ENCODE peak calls at places on chromosomes 7 and 10, in five cellular contexts. One of them, this sample, is unnamed.

GRCh38 chr7:102279537-102280400 is 6.9 kb upstream of the SH2B2 start:
- DNase-seq in left ventricle myocardium inferior: peak
- DNase-seq in heart right ventricle: peak
- DNase-seq in ovary: peak
- DNase-seq in fibroblast of lung: peak
- DNase-seq in this sample: peak

GRCh38 chr10:119252051-119252465 is 44.7 kb downstream of the GRK5 start:
- DNase-seq in left ventricle myocardium inferior: peak
- DNase-seq in heart right ventricle: peak
- DNase-seq in ovary: no peak
- DNase-seq in fibroblast of lung: peak
- DNase-seq in this sample: no peak

GRCh38 chr7:27201231-27202017 is 1.5 kb upstream of the HOXA13 start:
- DNase-seq in left ventricle myocardium inferior: no peak
- DNase-seq in heart right ventricle: no peak
- DNase-seq in ovary: no peak
- DNase-seq in fibroblast of lung: no peak
- DNase-seq in this sample: no peak

GRCh38 chr7:256981-257646 is 32.9 kb upstream of the FOXL3 start:
- DNase-seq in left ventricle myocardium inferior: peak
- DNase-seq in heart right ventricle: no peak
- DNase-seq in ovary: no peak
- DNase-seq in fibroblast of lung: no peak
- DNase-seq in this sample: no peak

GRCh38 chr7:138934401-138934800 is 46.8 kb downstream of the KIAA1549 start:
- DNase-seq in left ventricle myocardium inferior: no peak
- DNase-seq in heart right ventricle: no peak
- DNase-seq in ovary: no peak
- DNase-seq in fibroblast of lung: no peak
- DNase-seq in this sample: no peak

GRCh38 chr7:7554021-7554432 is 12.7 kb upstream of the MIOS start:
- DNase-seq in left ventricle myocardium inferior: no peak
- DNase-seq in heart right ventricle: no peak
- DNase-seq in ovary: no peak
- DNase-seq in fibroblast of lung: peak
- DNase-seq in this sample: no peak

GRCh38 chr10:117543245-117543998 is 876 bp downstream of the EMX2 start:
- DNase-seq in left ventricle myocardium inferior: no peak
- DNase-seq in heart right ventricle: no peak
- DNase-seq in ovary: peak
- DNase-seq in fibroblast of lung: no peak
- DNase-seq in this sample: no peak

GRCh38 chr7:74256446-74257408 is 2.5 kb upstream of the RFC2 start:
- DNase-seq in left ventricle myocardium inferior: no peak
- DNase-seq in heart right ventricle: no peak
- DNase-seq in ovary: no peak
- DNase-seq in fibroblast of lung: peak
- DNase-seq in this sample: no peak

GRCh38 chr7:141688038-141688437 is 13.9 kb downstream of the DENND11 start:
- DNase-seq in left ventricle myocardium inferior: no peak
- DNase-seq in heart right ventricle: no peak
- DNase-seq in ovary: no peak
- DNase-seq in fibroblast of lung: no peak
- DNase-seq in this sample: no peak

GRCh38 chr7:134120405-134120804 is 6.7 kb upstream of the LRGUK start:
- DNase-seq in left ventricle myocardium inferior: no peak
- DNase-seq in heart right ventricle: no peak
- DNase-seq in ovary: no peak
- DNase-seq in fibroblast of lung: peak
- DNase-seq in this sample: no peak

GRCh38 chr7:81321922-81322321 is 403.1 kb upstream of the SEMA3C start:
- DNase-seq in left ventricle myocardium inferior: no peak
- DNase-seq in heart right ventricle: no peak
- DNase-seq in ovary: no peak
- DNase-seq in fibroblast of lung: no peak
- DNase-seq in this sample: no peak

GRCh38 chr7:98862716-98863420 is 6.9 kb downstream of the TMEM130 start:
- DNase-seq in left ventricle myocardium inferior: no peak
- DNase-seq in heart right ventricle: no peak
- DNase-seq in ovary: no peak
- DNase-seq in fibroblast of lung: no peak
- DNase-seq in this sample: no peak

GRCh38 chr10:48493083-48493871 is 111.6 kb downstream of the ARHGAP22 start:
- DNase-seq in left ventricle myocardium inferior: peak
- DNase-seq in heart right ventricle: no peak
- DNase-seq in ovary: no peak
- DNase-seq in fibroblast of lung: no peak
- DNase-seq in this sample: no peak

GRCh38 chr10:13924020-13924725 is 337.4 kb downstream of the PRPF18 start:
- DNase-seq in left ventricle myocardium inferior: no peak
- DNase-seq in heart right ventricle: no peak
- DNase-seq in ovary: no peak
- DNase-seq in fibroblast of lung: peak
- DNase-seq in this sample: no peak

GRCh38 chr10:104498345-104498955 is 142.6 kb upstream of the SORCS3 start:
- DNase-seq in left ventricle myocardium inferior: no peak
- DNase-seq in heart right ventricle: no peak
- DNase-seq in ovary: no peak
- DNase-seq in fibroblast of lung: no peak
- DNase-seq in this sample: no peak

GRCh38 chr7:18337023-18337422 is 158.5 kb upstream of the HDAC9 start:
- DNase-seq in left ventricle myocardium inferior: no peak
- DNase-seq in heart right ventricle: no peak
- DNase-seq in ovary: no peak
- DNase-seq in fibroblast of lung: no peak
- DNase-seq in this sample: no peak

GRCh38 chr7:4268040-4268965 is 413.8 kb upstream of the FOXK1 start:
- DNase-seq in left ventricle myocardium inferior: no peak
- DNase-seq in heart right ventricle: no peak
- DNase-seq in ovary: no peak
- DNase-seq in fibroblast of lung: no peak
- DNase-seq in this sample: no peak

GRCh38 chr7:133807610-133808543 is 319.3 kb upstream of the LRGUK start:
- DNase-seq in left ventricle myocardium inferior: no peak
- DNase-seq in heart right ventricle: no peak
- DNase-seq in ovary: no peak
- DNase-seq in fibroblast of lung: no peak
- DNase-seq in this sample: no peak

DNA sequence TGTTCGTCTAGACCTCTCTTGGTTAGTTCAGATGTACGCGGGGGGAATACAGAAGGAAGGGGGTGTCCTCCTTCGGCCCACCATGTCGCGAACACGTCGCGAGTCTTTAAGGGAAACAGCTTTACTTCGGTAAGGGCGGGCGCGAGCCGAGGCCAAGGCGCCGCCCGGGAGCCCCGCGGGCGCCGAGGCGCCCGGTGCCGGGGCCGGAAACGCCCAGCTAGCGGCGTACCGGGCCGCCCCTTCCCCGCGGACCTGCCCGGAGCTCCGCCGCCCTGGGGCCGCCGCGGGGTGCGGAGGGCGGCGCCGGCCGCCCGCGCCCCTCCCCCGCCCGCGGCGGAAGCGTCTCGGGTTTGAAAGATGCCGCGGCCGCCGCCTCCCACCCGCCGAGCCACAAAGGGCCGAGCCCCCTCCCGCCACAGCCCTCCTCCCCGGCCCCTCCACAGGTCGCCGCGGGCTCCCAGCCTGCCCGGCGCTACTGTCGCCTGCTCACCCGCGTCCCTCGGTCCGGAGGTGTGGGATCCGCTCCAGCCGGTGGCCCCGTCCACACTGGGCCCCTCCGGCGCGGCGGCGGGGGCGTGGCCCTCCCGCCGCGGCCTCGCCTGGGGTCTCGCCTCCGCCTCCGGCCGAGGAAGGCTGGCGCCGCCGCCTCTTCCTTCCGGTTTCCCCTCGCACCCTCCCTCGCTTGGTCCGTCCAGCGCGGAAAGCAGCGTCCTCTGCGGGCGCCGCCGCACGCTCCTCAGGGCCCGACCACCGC is at the start of gene KBTBD2:
- DNase-seq in left ventricle myocardium inferior: peak
- DNase-seq in heart right ventricle: peak
- DNase-seq in ovary: peak
- DNase-seq in fibroblast of lung: peak
- DNase-seq in this sample: peak
- TF ChIP-seq CTCF in left ventricle myocardium inferior: no peak
- TF ChIP-seq CTCF in heart right ventricle: no peak
- TF ChIP-seq CTCF in ovary: no peak
- TF ChIP-seq CTCF in fibroblast of lung: no peak
- TF ChIP-seq CTCF in this sample: no peak

DNA sequence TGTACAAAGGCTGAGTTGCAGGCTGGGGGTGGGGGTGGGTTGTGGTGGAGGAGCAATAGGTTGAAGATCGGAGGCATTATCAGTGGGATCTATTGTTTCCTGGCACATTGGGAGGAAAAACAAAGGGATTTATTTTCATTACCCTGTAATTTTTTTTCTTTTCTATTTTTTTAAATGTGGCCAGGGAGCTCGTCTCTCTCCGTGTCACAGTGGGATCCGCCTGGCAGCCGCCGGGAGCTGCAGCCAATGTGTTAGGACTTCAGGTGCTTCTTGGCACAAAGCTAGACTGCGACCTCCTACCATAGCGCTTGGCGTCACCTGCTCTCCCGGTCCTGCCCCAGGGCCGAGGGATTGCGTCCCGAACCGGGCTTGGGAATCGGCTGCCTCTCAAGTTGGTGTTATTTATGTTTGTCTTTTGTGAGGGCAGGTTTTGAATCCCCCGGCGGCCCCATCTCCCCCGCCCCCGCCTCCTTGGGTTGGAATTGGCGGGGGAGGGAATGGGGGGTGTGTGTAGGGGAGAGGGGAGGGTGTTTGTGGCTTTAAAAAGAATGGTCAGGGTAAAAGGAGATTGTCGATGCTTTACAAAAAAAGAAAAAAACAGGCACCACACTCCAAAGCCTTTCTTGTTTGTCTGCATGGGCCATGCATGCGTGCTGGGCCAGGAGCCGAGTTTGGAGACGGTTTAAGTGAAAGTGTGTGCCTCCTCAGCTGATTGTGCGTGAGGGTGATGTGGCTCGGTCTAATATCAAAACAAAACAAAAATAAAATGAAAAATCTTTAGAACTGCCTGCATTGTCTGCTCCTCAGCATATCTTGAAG is 1.0 kb downstream of the PPP1R9A start:
- DNase-seq in left ventricle myocardium inferior: peak
- DNase-seq in heart right ventricle: peak
- DNase-seq in ovary: peak
- DNase-seq in fibroblast of lung: peak
- DNase-seq in this sample: peak
- H3K27ac ChIP-seq in left ventricle myocardium inferior: peak
- H3K27ac ChIP-seq in heart right ventricle: peak
- H3K27ac ChIP-seq in ovary: peak
- H3K27ac ChIP-seq in fibroblast of lung: no peak
- H3K27ac ChIP-seq in this sample: peak

GRCh38 chr10:36188054-36188453 is 546.0 kb upstream of the FZD8 start:
- DNase-seq in left ventricle myocardium inferior: peak
- DNase-seq in heart right ventricle: peak
- DNase-seq in ovary: no peak
- DNase-seq in fibroblast of lung: peak
- DNase-seq in this sample: no peak
- H3K4me3 ChIP-seq in left ventricle myocardium inferior: no peak
- H3K4me3 ChIP-seq in heart right ventricle: no peak
- H3K4me3 ChIP-seq in ovary: no peak
- H3K4me3 ChIP-seq in fibroblast of lung: no peak
- H3K4me3 ChIP-seq in this sample: no peak

GRCh38 chr7:151013728-151014497 is 10.4 kb downstream of the ATG9B start:
- DNase-seq in left ventricle myocardium inferior: peak
- DNase-seq in heart right ventricle: peak
- DNase-seq in ovary: peak
- DNase-seq in fibroblast of lung: peak
- DNase-seq in this sample: peak
- TF ChIP-seq CTCF in left ventricle myocardium inferior: no peak
- TF ChIP-seq CTCF in heart right ventricle: no peak
- TF ChIP-seq CTCF in ovary: no peak
- TF ChIP-seq CTCF in fibroblast of lung: no peak
- TF ChIP-seq CTCF in this sample: no peak

DNA sequence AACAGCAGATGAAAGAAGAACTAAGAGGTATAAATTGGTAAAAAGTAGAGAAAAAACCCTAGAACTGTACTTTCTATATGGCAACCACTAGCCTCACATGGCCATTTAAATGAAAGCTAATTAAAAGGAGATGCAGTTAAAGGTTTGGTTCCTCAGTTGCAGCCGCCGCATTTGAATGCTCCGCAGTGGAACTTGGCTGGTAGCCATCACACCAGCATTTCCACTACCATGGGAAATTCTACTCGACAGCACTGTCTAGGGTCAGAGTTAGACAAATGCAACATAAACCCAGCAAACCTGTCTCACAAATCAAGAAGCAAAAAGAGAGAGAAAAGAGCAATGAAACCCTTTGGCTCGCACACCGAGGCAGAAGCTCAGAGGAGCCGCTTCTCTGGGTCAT is 29.7 kb downstream of the VIPR2 start:
- DNase-seq in left ventricle myocardium inferior: no peak
- DNase-seq in heart right ventricle: no peak
- DNase-seq in ovary: no peak
- DNase-seq in fibroblast of lung: no peak
- DNase-seq in this sample: no peak
- H3K27ac ChIP-seq in left ventricle myocardium inferior: no peak
- H3K27ac ChIP-seq in heart right ventricle: no peak
- H3K27ac ChIP-seq in ovary: no peak
- H3K27ac ChIP-seq in fibroblast of lung: no peak
- H3K27ac ChIP-seq in this sample: no peak

GRCh38 chr7:117139691-117139984 is 183.2 kb downstream of the WNT2 start:
- DNase-seq in left ventricle myocardium inferior: no peak
- DNase-seq in heart right ventricle: no peak
- DNase-seq in ovary: no peak
- DNase-seq in fibroblast of lung: no peak
- DNase-seq in this sample: no peak
- H3K4me3 ChIP-seq in left ventricle myocardium inferior: no peak
- H3K4me3 ChIP-seq in heart right ventricle: no peak
- H3K4me3 ChIP-seq in ovary: no peak
- H3K4me3 ChIP-seq in fibroblast of lung: no peak
- H3K4me3 ChIP-seq in this sample: no peak

GRCh38 chr10:127813290-127813689 is 76.3 kb downstream of the FOXI2 start:
- DNase-seq in left ventricle myocardium inferior: no peak
- DNase-seq in heart right ventricle: no peak
- DNase-seq in ovary: no peak
- DNase-seq in fibroblast of lung: no peak
- DNase-seq in this sample: no peak

GRCh38 chr10:127815147-127815546 is 77.6 kb downstream of the CLRN3 start:
- DNase-seq in left ventricle myocardium inferior: no peak
- DNase-seq in heart right ventricle: no peak
- DNase-seq in ovary: no peak
- DNase-seq in fibroblast of lung: no peak
- DNase-seq in this sample: no peak
- TF ChIP-seq CTCF in left ventricle myocardium inferior: no peak
- TF ChIP-seq CTCF in heart right ventricle: no peak
- TF ChIP-seq CTCF in ovary: no peak
- TF ChIP-seq CTCF in fibroblast of lung: no peak
- TF ChIP-seq CTCF in this sample: peak